ENCODE peak calls at places on chromosomes 5 and 9, in seven cellular contexts. S, M, G, N, Q, F and D are unnamed samples.

GRCh38 chr9:12794024-12794799 is 19.4 kb downstream of the LURAP1L start:
- DNase-seq in S (no peak), M (no peak), G (no peak), N (no peak), Q (no peak), F (no peak), D (no peak)

GRCh38 chr9:69223605-69224004 is 49.5 kb downstream of the TJP2 start:
- DNase-seq in S (peak; percentile 76), M (no peak), G (peak; percentile 4), N (no peak), Q (no peak), F (peak; percentile 18), D (no peak)

GRCh38 chr5:148011407-148012124 is 52.2 kb upstream of the SPINK5 start:
- DNase-seq in S (no peak), M (no peak), G (no peak), N (no peak), Q (no peak), F (no peak), D (no peak)

GRCh38 chr9:136581614-136582447 is 36.0 kb upstream of the NOTCH1 start:
- DNase-seq in S (no peak), M (no peak), G (no peak), N (no peak), Q (no peak), F (no peak), D (no peak)

GRCh38 chr5:164617290-164617689 is 1111.9 kb downstream of the MAT2B start:
- DNase-seq in S (no peak), M (no peak), G (no peak), N (no peak), Q (no peak), F (no peak), D (no peak)

GRCh38 chr9:90344013-90344412 is 298.6 kb downstream of the DIRAS2 start:
- DNase-seq in S (no peak), M (no peak), G (no peak), N (no peak), Q (no peak), F (no peak), D (no peak)

GRCh38 chr9:135590486-135591079 is 29.0 kb downstream of the PAEP start:
- DNase-seq in S (peak; percentile 50), M (no peak), G (no peak), N (no peak), Q (no peak), F (no peak), D (no peak)

GRCh38 chr5:68114641-68115040 is 100.9 kb upstream of the PIK3R1 start:
- DNase-seq in S (no peak), M (no peak), G (no peak), N (no peak), Q (no peak), F (no peak), D (no peak)

GRCh38 chr5:140251527-140251973 is 51.4 kb downstream of the PFDN1 start:
- DNase-seq in S (no peak), M (peak; percentile 35), G (peak; percentile 85), N (peak; percentile 49), Q (peak; percentile 5), F (no peak), D (peak; percentile 76)

GRCh38 chr9:79581794-79582193 is 10.0 kb downstream of the TLE4 start:
- DNase-seq in S (no peak), M (peak; percentile 14), G (peak; percentile 49), N (no peak), Q (no peak), F (no peak), D (peak; percentile 89)

GRCh38 chr5:6419340-6419852 is 29.3 kb upstream of the UBE2QL1 start:
- DNase-seq in S (no peak), M (no peak), G (no peak), N (no peak), Q (no peak), F (peak; percentile 99), D (no peak)

GRCh38 chr5:80959768-80960442 is at the start of gene RASGRF2:
- DNase-seq in S (peak; percentile 88), M (peak; percentile 58), G (peak; percentile 78), N (no peak), Q (no peak), F (no peak), D (no peak)

GRCh38 chr9:94110821-94111252 is 26.6 kb downstream of the PTPDC1 start:
- DNase-seq in S (no peak), M (no peak), G (no peak), N (no peak), Q (no peak), F (no peak), D (no peak)

GRCh38 chr5:113090336-113091106 is 113.9 kb downstream of the DCP2 start:
- DNase-seq in S (no peak), M (peak; percentile 26), G (peak; percentile 64), N (no peak), Q (no peak), F (no peak), D (no peak)

GRCh38 chr9:78031826-78032598 is 401 bp upstream of the GNAQ start:
- DNase-seq in S (peak; percentile 93), M (peak; percentile 65), G (peak; percentile 68), N (peak; percentile 9), Q (peak; percentile 39), F (peak; percentile 73), D (peak; percentile 94)

GRCh38 chr9:131657031-131657377 is 82.9 kb downstream of the RAPGEF1 start:
- DNase-seq in S (no peak), M (no peak), G (peak; percentile 38), N (no peak), Q (no peak), F (no peak), D (peak; percentile 70)

GRCh38 chr9:70791936-70792335 is 329.5 kb downstream of the TRPM3 start:
- DNase-seq in S (no peak), M (no peak), G (no peak), N (no peak), Q (no peak), F (no peak), D (no peak)

GRCh38 chr5:140594169-140594568 is 29.5 kb downstream of the SLC35A4 start:
- DNase-seq in S (no peak), M (no peak), G (no peak), N (no peak), Q (no peak), F (no peak), D (no peak)

GRCh38 chr5:180704362-180704761 is 35.5 kb downstream of the OR2Y1 start:
- DNase-seq in S (no peak), M (no peak), G (no peak), N (no peak), Q (no peak), F (peak; percentile 55), D (no peak)

GRCh38 chr5:133247881-133248642 is 196.2 kb downstream of the HSPA4 start:
- DNase-seq in S (peak; percentile 88), M (no peak), G (no peak), N (no peak), Q (no peak), F (no peak), D (no peak)

GRCh38 chr9:79129865-79130480 is 441.8 kb upstream of the TLE4 start:
- DNase-seq in S (peak; percentile 12), M (peak; percentile 6), G (peak; percentile 50), N (no peak), Q (no peak), F (peak; percentile 45), D (peak; percentile 4)

GRCh38 chr5:53422539-53422938 is 57.9 kb upstream of the FST start:
- DNase-seq in S (no peak), M (no peak), G (no peak), N (no peak), Q (no peak), F (no peak), D (no peak)